ENCODE peak calls at places on chromosomes 3 and 15, in six cellular contexts. B is breast epithelium, I is ascending aorta, Q is hepatocyte, X is fibroblast of lung, E is transverse colon. U is an unnamed sample.

GRCh38 chr3:73381551-73381950 is 243.2 kb downstream of the PDZRN3 start:
- DNase-seq in B (no peak), I (no peak), Q (no peak), X (no peak), E (no peak), U (no peak)

GRCh38 chr15:78061963-78062427 is 15.5 kb downstream of the TBC1D2B start:
- DNase-seq in B (no peak), I (no peak), Q (peak; percentile 37), X (peak; percentile 66), E (no peak), U (peak; percentile 62)

GRCh38 chr3:195110647-195111321 is 160.2 kb downstream of the XXYLT1 start:
- DNase-seq in B (no peak), I (no peak), Q (peak; percentile 68), X (no peak), E (no peak), U (no peak)

GRCh38 chr3:151155409-151156128 is 47.4 kb downstream of the GPR171 start:
- DNase-seq in B (no peak), I (no peak), Q (no peak), X (no peak), E (no peak), U (no peak)

GRCh38 chr3:70771426-70772147 is 459.1 kb upstream of the MDFIC2 start:
- DNase-seq in B (no peak), I (no peak), Q (no peak), X (peak; percentile 46), E (no peak), U (no peak)

GRCh38 chr15:75653347-75653913 is 5.7 kb downstream of the SNX33 start:
- DNase-seq in B (no peak), I (no peak), Q (no peak), X (no peak), E (no peak), U (no peak)

GRCh38 chr3:14391033-14391432 is 11.4 kb upstream of the SLC6A6 start:
- DNase-seq in B (peak; percentile 69), I (peak; percentile 81), Q (peak; percentile 63), X (peak; percentile 78), E (no peak), U (peak; percentile 47)

GRCh38 chr3:100634493-100635272 is 25.3 kb downstream of the ADGRG7 start:
- DNase-seq in B (no peak), I (no peak), Q (peak; percentile 49), X (peak; percentile 31), E (peak; percentile 74), U (no peak)

GRCh38 chr3:101940521-101940992 is 91.2 kb downstream of the NFKBIZ start:
- DNase-seq in B (no peak), I (peak; percentile 74), Q (peak; percentile 66), X (peak; percentile 98), E (no peak), U (no peak)

GRCh38 chr3:48130321-48130881 is 57.8 kb downstream of the CDC25A start:
- DNase-seq in B (peak; percentile 52), I (peak; percentile 80), Q (peak; percentile 60), X (peak; percentile 97), E (peak; percentile 20), U (peak; percentile 83)

GRCh38 chr3:123893012-123893411 is 8.9 kb upstream of the MYLK start:
- DNase-seq in B (no peak), I (no peak), Q (no peak), X (no peak), E (no peak), U (no peak)

GRCh38 chr3:116440196-116440595 is 5.1 kb downstream of the LSAMP start:
- DNase-seq in B (no peak), I (no peak), Q (no peak), X (peak; percentile 93), E (no peak), U (no peak)

GRCh38 chr3:53242155-53242554 is 13.7 kb downstream of the TKT start:
- DNase-seq in B (no peak), I (no peak), Q (no peak), X (no peak), E (no peak), U (peak; percentile 64)

GRCh38 chr3:45311953-45312795 is 76.2 kb upstream of the LARS2 start:
- DNase-seq in B (no peak), I (no peak), Q (no peak), X (peak; percentile 30), E (no peak), U (no peak)

GRCh38 chr3:70726966-70727365 is 414.5 kb upstream of the MDFIC2 start:
- DNase-seq in B (no peak), I (no peak), Q (no peak), X (peak; percentile 93), E (no peak), U (no peak)

GRCh38 chr3:175238848-175239247 is 379.7 kb downstream of the NAALADL2 start:
- DNase-seq in B (no peak), I (no peak), Q (no peak), X (peak; percentile 16), E (no peak), U (no peak)

GRCh38 chr3:188683032-188683491 is 488.7 kb upstream of the TPRG1 start:
- DNase-seq in B (no peak), I (peak; percentile 91), Q (peak; percentile 20), X (peak; percentile 100), E (no peak), U (no peak)
- H3K27ac ChIP-seq in B (no peak overlapping the region), I (peak overlapping the region; percentile 83), Q (peak overlapping the region; percentile 81), X (peak overlapping the region; percentile 44), E (peak overlapping the region; percentile 14), U (no peak overlapping the region)

GRCh38 chr3:55007971-55008370 is 80.1 kb upstream of the LRTM1 start:
- DNase-seq in B (no peak), I (no peak), Q (no peak), X (no peak), E (no peak), U (no peak)
- H3K27ac ChIP-seq in B (no peak overlapping the region), I (no peak overlapping the region), Q (no peak overlapping the region), X (no peak overlapping the region), E (no peak overlapping the region), U (no peak overlapping the region)

GRCh38 chr15:59104602-59104911 is 389 bp upstream of the CCNB2 start:
- DNase-seq in B (no peak), I (no peak), Q (no peak), X (no peak), E (peak; percentile 13), U (no peak)
- H3K27ac ChIP-seq in B (no peak overlapping the region), I (no peak overlapping the region), Q (peak overlapping the region; percentile 81), X (peak overlapping the region; percentile 86), E (peak overlapping the region; percentile 36), U (no peak overlapping the region)

GRCh38 chr15:25768271-25768670 is 94.9 kb downstream of the ATP10A start:
- DNase-seq in B (no peak), I (no peak), Q (no peak), X (no peak), E (no peak), U (no peak)

GRCh38 chr15:25764980-25765735 is 98.0 kb downstream of the ATP10A start:
- DNase-seq in B (no peak), I (peak; percentile 52), Q (no peak), X (no peak), E (no peak), U (no peak)

GRCh38 chr15:25767356-25768151 is 95.6 kb downstream of the ATP10A start:
- DNase-seq in B (no peak), I (no peak), Q (no peak), X (no peak), E (no peak), U (no peak)

GRCh38 chr15:25763954-25764353 is 99.2 kb downstream of the ATP10A start:
- DNase-seq in B (no peak), I (no peak), Q (no peak), X (no peak), E (no peak), U (no peak)

DNA sequence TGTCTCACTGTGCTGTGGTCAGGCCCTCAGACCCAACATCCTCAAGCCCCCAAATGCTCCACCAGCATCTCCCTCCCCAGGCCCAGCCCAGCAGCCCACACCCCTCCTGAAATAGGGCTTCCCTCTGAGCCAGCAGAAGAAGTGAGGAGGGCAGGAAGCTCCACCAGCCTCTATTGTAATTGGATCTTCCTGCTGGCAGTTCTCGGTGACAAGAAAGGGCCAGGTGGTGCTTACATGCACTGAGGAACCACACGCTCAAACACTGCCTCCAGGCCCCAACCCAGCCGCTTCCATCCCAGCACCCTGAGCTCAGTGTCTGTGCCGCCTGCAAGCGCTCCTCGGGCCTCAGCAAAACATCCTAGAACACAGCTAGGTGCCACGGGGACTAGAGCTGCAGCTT is 96.7 kb downstream of the ATP10A start:
- DNase-seq in B (no peak), I (no peak), Q (no peak), X (no peak), E (no peak), U (no peak)
- H3K27ac ChIP-seq in B (no peak overlapping the region), I (no peak overlapping the region), Q (no peak overlapping the region), X (no peak overlapping the region), E (no peak overlapping the region), U (no peak overlapping the region)

GRCh38 chr3:171643033-171643432 is 167.2 kb downstream of the PLD1 start:
- DNase-seq in B (no peak), I (no peak), Q (no peak), X (no peak), E (no peak), U (no peak)

GRCh38 chr3:171646357-171647133 is 163.7 kb downstream of the PLD1 start:
- DNase-seq in B (no peak), I (no peak), Q (peak; percentile 45), X (peak; percentile 60), E (no peak), U (no peak)

GRCh38 chr3:171644681-171645080 is 165.6 kb downstream of the PLD1 start:
- DNase-seq in B (no peak), I (no peak), Q (no peak), X (no peak), E (no peak), U (peak; percentile 19)

GRCh38 chr3:171640520-171641412 is 169.5 kb downstream of the PLD1 start:
- DNase-seq in B (peak; percentile 48), I (no peak), Q (peak; percentile 42), X (peak; percentile 73), E (no peak), U (peak; percentile 38)
- H3K27ac ChIP-seq in B (peak overlapping the region; percentile 39), I (no peak overlapping the region), Q (peak overlapping the region; percentile 4), X (no peak overlapping the region), E (no peak overlapping the region), U (peak overlapping the region; percentile 75)

GRCh38 chr3:155252021-155252420 is 41.5 kb downstream of the STRIT1 start:
- DNase-seq in B (no peak), I (no peak), Q (no peak), X (no peak), E (no peak), U (no peak)
- H3K27ac ChIP-seq in B (no peak overlapping the region), I (no peak overlapping the region), Q (no peak overlapping the region), X (no peak overlapping the region), E (no peak overlapping the region), U (no peak overlapping the region)